ENCODE peak calls at places on chromosomes 13 and 19, in four cellular contexts. W is SK-N-SH, B is fibroblast of lung, Q is IMR-90. T is an unnamed sample.

GRCh38 chr13:112486386-112487126 is 101.4 kb downstream of the TUBGCP3 start:
- DNase-seq in W (no peak), B (peak), Q (peak), T (no peak)

GRCh38 chr13:20462533-20462915 is 63.1 kb downstream of the CRYL1 start:
- DNase-seq in W (no peak), B (no peak), Q (no peak), T (no peak)

GRCh38 chr19:38667552-38668205 is 20.2 kb downstream of the ACTN4 start:
- DNase-seq in W (no peak), B (peak), Q (peak), T (no peak)

GRCh38 chr19:17332677-17333581 is 1.7 kb downstream of the ANO8 start:
- DNase-seq in W (peak), B (peak), Q (peak), T (peak)

GRCh38 chr19:41808663-41809566 is 12.5 kb downstream of the CEACAM3 start:
- DNase-seq in W (no peak), B (no peak), Q (no peak), T (no peak)

GRCh38 chr19:45123440-45123850 is 30.5 kb downstream of the PPP1R37 start:
- DNase-seq in W (no peak), B (no peak), Q (no peak), T (no peak)

GRCh38 chr19:51994048-51994644 is 7.5 kb upstream of the ZNF350 start:
- DNase-seq in W (no peak), B (no peak), Q (no peak), T (no peak)

GRCh38 chr19:44615529-44616247 is 2.3 kb downstream of the IGSF23 start:
- DNase-seq in W (no peak), B (no peak), Q (no peak), T (no peak)

GRCh38 chr19:2650515-2650914 is 52.0 kb downstream of the GNG7 start:
- DNase-seq in W (no peak), B (no peak), Q (no peak), T (no peak)

GRCh38 chr13:112145221-112146072 is 78.5 kb downstream of the SOX1 start:
- DNase-seq in W (no peak), B (no peak), Q (no peak), T (no peak)

GRCh38 chr13:43444085-43444484 is 342.7 kb downstream of the ENOX1 start:
- DNase-seq in W (no peak), B (peak), Q (peak), T (no peak)
- H2AFZ ChIP-seq in W (no peak), B (no peak), Q (no peak), T (no peak)

GRCh38 chr19:13117772-13118423 is at the start of gene NACC1:
- DNase-seq in W (peak), B (peak), Q (peak), T (peak)

GRCh38 chr19:13117176-13117771 is 734 bp upstream of the TRMT1 start:
- DNase-seq in W (no peak), B (peak), Q (no peak), T (no peak)

GRCh38 chr19:13118424-13119193 is 545 bp downstream of the NACC1 start:
- DNase-seq in W (peak), B (peak), Q (peak), T (peak)

GRCh38 chr19:13115936-13116281 is 631 bp downstream of the TRMT1 start:
- DNase-seq in W (no peak), B (no peak), Q (no peak), T (no peak)

GRCh38 chr19:13116282-13117175 is at the start of gene TRMT1:
- DNase-seq in W (peak), B (peak), Q (peak), T (peak)
- H2AFZ ChIP-seq in W (peak), B (peak), Q (peak), T (peak)

DNA sequence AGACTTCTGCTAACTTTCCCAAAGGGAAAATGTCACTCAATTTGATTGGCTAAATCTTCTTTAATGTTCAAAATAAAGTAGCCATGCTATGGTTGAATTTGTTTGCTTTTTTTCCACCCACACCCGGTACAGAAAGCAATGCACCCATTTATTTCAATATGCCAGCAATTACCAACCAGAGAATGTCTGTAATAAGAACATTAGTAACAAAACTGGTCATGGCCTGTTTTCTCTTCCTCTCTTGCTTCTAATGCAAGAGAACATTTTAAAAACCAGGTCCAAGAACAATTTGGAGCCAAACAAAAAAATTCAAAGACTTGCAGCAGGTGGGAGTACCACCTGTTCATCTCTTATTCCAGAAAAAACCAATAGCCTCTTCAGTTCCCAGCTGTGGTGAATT is 1108.8 kb upstream of the PCDH20 start:
- DNase-seq in W (no peak), B (no peak), Q (no peak), T (no peak)
- H2AFZ ChIP-seq in W (no peak), B (no peak), Q (no peak), T (no peak)

DNA sequence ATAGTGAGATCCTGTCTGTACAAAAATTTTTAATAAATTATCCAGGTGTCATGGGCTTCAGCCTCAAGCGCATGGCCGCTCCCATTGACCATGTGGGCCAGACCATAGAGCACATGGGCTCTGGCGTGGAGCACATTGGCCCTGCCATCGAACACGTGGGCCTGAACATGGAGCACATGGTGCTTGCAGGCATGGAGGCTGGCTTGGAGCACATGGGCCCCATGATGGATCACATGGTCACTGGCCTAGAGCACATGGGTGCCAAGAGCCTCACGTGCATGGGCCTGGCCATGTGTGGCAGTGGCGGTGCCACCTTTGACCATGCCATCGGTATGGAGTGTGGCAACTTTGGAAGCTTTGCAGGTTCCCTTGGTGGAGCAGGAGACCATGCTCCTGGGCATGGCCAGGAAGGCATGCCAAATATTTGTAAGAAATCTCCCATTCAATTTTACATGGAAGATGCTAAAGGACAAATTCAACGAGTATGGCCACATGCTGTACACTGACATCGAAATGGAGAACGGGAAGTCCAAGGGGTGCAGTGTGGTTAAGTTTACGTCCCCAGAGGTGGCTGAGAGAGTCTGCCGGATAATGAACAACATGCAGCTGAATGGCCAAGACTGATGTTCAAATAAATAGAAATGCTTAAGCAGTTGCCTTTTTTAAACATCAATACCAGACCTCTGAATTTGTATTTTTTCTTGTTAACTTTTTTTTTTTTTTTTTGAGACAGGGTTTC is 21.3 kb upstream of the SLC1A5 start:
- DNase-seq in W (peak), B (no peak), Q (no peak), T (no peak)
- H2AFZ ChIP-seq in W (no peak), B (no peak), Q (no peak), T (no peak)

GRCh38 chr19:18391509-18392075 is 5.6 kb downstream of the GDF15 start:
- DNase-seq in W (no peak), B (no peak), Q (no peak), T (no peak)

GRCh38 chr19:18392417-18392816 is 5.0 kb downstream of the LRRC25 start:
- DNase-seq in W (no peak), B (peak), Q (no peak), T (no peak)

GRCh38 chr19:18392936-18393335 is 4.5 kb downstream of the LRRC25 start:
- DNase-seq in W (no peak), B (no peak), Q (no peak), T (no peak)

GRCh38 chr19:18396471-18397241 is 766 bp downstream of the LRRC25 start:
- DNase-seq in W (no peak), B (no peak), Q (no peak), T (no peak)

GRCh38 chr19:18393836-18394235 is 3.6 kb downstream of the LRRC25 start:
- DNase-seq in W (no peak), B (no peak), Q (no peak), T (peak)
- H2AFZ ChIP-seq in W (no peak), B (peak), Q (no peak), T (peak)

DNA sequence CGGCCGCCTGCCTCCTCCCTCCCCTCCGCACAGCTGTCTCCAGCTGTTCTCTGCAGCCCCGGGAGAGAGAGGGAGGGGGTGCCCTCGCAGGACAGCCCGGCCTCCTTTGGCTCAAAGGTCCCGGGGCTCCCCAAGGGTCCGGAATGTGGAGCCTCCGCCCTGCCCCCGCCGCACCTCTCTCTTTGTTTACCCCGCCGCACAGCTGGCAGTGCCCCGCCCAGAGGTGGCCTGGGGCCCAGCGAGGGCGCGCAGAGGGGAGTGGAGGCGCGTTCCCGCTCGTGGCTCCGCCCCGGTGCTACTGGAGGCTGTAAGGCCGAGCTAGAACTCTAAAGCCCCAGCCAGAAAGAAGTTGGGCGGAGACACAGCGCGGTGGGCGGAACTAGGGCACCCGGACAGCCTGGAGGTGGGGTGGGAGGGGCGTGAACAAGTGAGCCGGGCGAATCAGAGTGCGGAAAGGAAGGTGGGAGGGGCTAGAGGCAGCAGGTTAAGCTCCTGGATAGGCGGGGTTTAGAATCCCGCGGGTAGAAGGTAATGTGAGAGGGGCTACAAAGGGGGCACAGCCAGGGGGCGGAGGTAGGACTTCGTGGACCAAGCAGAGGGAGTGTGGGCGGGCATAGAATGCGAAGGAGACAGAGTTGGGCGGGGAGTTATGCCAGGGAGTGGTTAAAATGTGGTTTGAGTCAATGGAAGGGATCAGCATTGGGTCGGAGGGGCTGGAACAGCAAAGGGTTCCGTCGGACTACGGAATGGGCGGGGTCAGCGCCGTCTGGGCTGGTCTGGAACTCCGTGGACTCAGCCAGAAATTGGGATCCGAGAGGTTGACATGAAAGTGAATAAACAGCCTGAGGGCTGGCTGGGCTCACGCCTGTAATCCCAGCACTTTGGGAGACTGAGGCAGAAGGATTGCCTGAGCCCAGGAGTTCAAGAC is 2.8 kb downstream of the LTBP4 start:
- DNase-seq in W (peak), B (peak), Q (peak), T (peak)
- H2AFZ ChIP-seq in W (peak), B (no peak), Q (peak), T (no peak)

DNA sequence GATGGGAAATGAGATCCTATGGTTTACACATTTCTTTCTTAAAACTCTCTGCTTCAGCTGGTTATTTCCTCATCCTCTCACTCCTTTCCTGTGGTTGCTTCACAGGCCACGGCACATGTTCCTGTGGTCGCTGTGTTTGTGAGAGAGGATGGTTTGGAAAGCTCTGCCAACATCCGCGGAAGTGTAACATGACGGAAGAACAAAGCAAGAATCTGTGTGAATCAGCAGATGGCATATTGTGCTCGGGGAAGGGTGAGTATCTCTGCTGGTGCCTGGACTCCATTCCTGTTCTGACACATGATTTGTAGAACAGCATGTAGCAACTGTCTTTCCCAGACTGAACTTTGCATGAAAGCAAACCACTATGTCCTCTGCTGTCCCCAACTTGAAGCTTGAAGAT is 254.2 kb downstream of the ITGBL1 start:
- DNase-seq in W (no peak), B (peak), Q (peak), T (no peak)
- H2AFZ ChIP-seq in W (no peak), B (no peak), Q (peak), T (no peak)

T was measured in OCI-LY7.